ENCODE peak calls at places on chromosomes 1 and 21, in ten cellular contexts. I is A549, M is esophagus muscularis mucosa, U is tibial nerve, C is K562, P is SK-N-SH, Z is stomach, B is suprapubic skin, S is sigmoid colon, Q is ovary. A is an unnamed sample.

GRCh38 chr1:82492168-82492567 is 691.4 kb downstream of the ADGRL2 start:
- DNase-seq in I (no peak), M (no peak), U (no peak), C (no peak), P (no peak), Z (no peak), B (no peak), S (no peak), Q (peak), A (no peak)

GRCh38 chr1:241208910-241209414 is 148.0 kb downstream of the RGS7 start:
- DNase-seq in I (no peak), M (no peak), U (no peak), C (no peak), P (peak), Z (no peak), B (no peak), S (no peak), Q (no peak), A (no peak)

GRCh38 chr1:242515555-242515954 is 8.9 kb downstream of the PLD5 start:
- DNase-seq in I (no peak), M (no peak), U (no peak), C (no peak), P (no peak), Z (no peak), B (no peak), S (no peak), Q (no peak), A (no peak)

GRCh38 chr1:73065585-73065984 is 783.2 kb upstream of the NEGR1 start:
- DNase-seq in I (no peak), M (no peak), U (no peak), C (no peak), P (peak), Z (no peak), B (no peak), S (no peak), Q (no peak), A (no peak)

GRCh38 chr1:156852414-156852874 is 6.5 kb downstream of the INSRR start:
- DNase-seq in I (no peak), M (no peak), U (peak), C (no peak), P (peak), Z (peak), B (no peak), S (peak), Q (peak), A (peak)

GRCh38 chr1:233815865-233816264 is 88.6 kb upstream of the SLC35F3 start:
- DNase-seq in I (no peak), M (no peak), U (no peak), C (no peak), P (peak), Z (no peak), B (no peak), S (no peak), Q (no peak), A (no peak)

GRCh38 chr1:112358798-112359408 is 37.1 kb upstream of the CTTNBP2NL start:
- DNase-seq in I (peak), M (peak), U (peak), C (peak), P (peak), Z (peak), B (peak), S (peak), Q (peak), A (peak)

GRCh38 chr1:193448682-193449461 is 262.5 kb upstream of the B3GALT2 start:
- DNase-seq in I (no peak), M (no peak), U (no peak), C (no peak), P (no peak), Z (no peak), B (no peak), S (no peak), Q (no peak), A (no peak)

GRCh38 chr1:43077273-43077672 is 94.8 kb downstream of the EBNA1BP2 start:
- DNase-seq in I (no peak), M (no peak), U (no peak), C (peak), P (no peak), Z (no peak), B (no peak), S (no peak), Q (no peak), A (no peak)

GRCh38 chr1:6700853-6701436 is 671 bp downstream of the DNAJC11 start:
- DNase-seq in I (no peak), M (no peak), U (no peak), C (no peak), P (no peak), Z (no peak), B (peak), S (no peak), Q (no peak), A (no peak)

GRCh38 chr1:182615468-182616129 is 11.4 kb upstream of the RGS16 start:
- DNase-seq in I (no peak), M (no peak), U (peak), C (no peak), P (peak), Z (no peak), B (no peak), S (peak), Q (peak), A (no peak)

GRCh38 chr1:233019083-233019482 is 68.7 kb downstream of the NTPCR start:
- DNase-seq in I (no peak), M (no peak), U (no peak), C (no peak), P (no peak), Z (no peak), B (no peak), S (no peak), Q (no peak), A (no peak)

GRCh38 chr21:15071012-15071411 is 6.2 kb upstream of the NRIP1 start:
- DNase-seq in I (no peak), M (no peak), U (no peak), C (no peak), P (no peak), Z (no peak), B (no peak), S (no peak), Q (no peak), A (no peak)

GRCh38 chr1:169548312-169548711 is 38.0 kb downstream of the F5 start:
- DNase-seq in I (no peak), M (no peak), U (no peak), C (no peak), P (no peak), Z (no peak), B (no peak), S (no peak), Q (no peak), A (no peak)

GRCh38 chr1:17427696-17428660 is 11.5 kb downstream of the RCC2 start:
- DNase-seq in I (no peak), M (no peak), U (no peak), C (no peak), P (no peak), Z (peak), B (no peak), S (no peak), Q (no peak), A (peak)

GRCh38 chr1:100762461-100762860 is 42.9 kb downstream of the VCAM1 start:
- DNase-seq in I (no peak), M (no peak), U (no peak), C (no peak), P (no peak), Z (no peak), B (no peak), S (no peak), Q (no peak), A (no peak)

GRCh38 chr1:33018112-33018511 is 18.6 kb downstream of the AK2 start:
- DNase-seq in I (no peak), M (no peak), U (no peak), C (no peak), P (no peak), Z (no peak), B (no peak), S (peak), Q (no peak), A (no peak)

GRCh38 chr1:149977345-149977744 is 33.2 kb downstream of the OTUD7B start:
- DNase-seq in I (no peak), M (no peak), U (no peak), C (no peak), P (no peak), Z (no peak), B (no peak), S (no peak), Q (no peak), A (no peak)

GRCh38 chr1:169925505-169926482 is 32.1 kb upstream of the SCYL3 start:
- DNase-seq in I (no peak), M (no peak), U (no peak), C (no peak), P (no peak), Z (no peak), B (no peak), S (no peak), Q (no peak), A (no peak)

GRCh38 chr1:84632975-84633427 is 57.3 kb downstream of the SSX2IP start:
- DNase-seq in I (peak), M (peak), U (no peak), C (no peak), P (no peak), Z (no peak), B (no peak), S (no peak), Q (no peak), A (peak)

GRCh38 chr21:34881421-34881820 is 167.7 kb downstream of the RUNX1 start:
- DNase-seq in I (no peak), M (peak), U (no peak), C (no peak), P (no peak), Z (no peak), B (no peak), S (no peak), Q (no peak), A (no peak)

GRCh38 chr1:2050482-2050792 is 226 bp downstream of the PRKCZ start:
- DNase-seq in I (no peak), M (no peak), U (no peak), C (no peak), P (peak), Z (no peak), B (no peak), S (no peak), Q (no peak), A (no peak)

GRCh38 chr1:35539824-35540261 is 17.4 kb downstream of the KIAA0319L start:
- DNase-seq in I (no peak), M (no peak), U (no peak), C (no peak), P (no peak), Z (no peak), B (no peak), S (no peak), Q (no peak), A (no peak)

GRCh38 chr1:25862785-25863485 is 3.7 kb upstream of the AUNIP start:
- DNase-seq in I (no peak), M (no peak), U (no peak), C (no peak), P (no peak), Z (peak), B (no peak), S (peak), Q (no peak), A (no peak)

GRCh38 chr1:7780976-7781375 is 3.1 kb upstream of the PER3 start:
- DNase-seq in I (no peak), M (no peak), U (no peak), C (no peak), P (no peak), Z (no peak), B (no peak), S (no peak), Q (no peak), A (no peak)

GRCh38 chr1:55634516-55634915 is 419.4 kb upstream of the USP24 start:
- DNase-seq in I (no peak), M (peak), U (no peak), C (no peak), P (no peak), Z (no peak), B (no peak), S (no peak), Q (no peak), A (no peak)

GRCh38 chr1:30719406-30720270 is 3.7 kb downstream of the MATN1 start:
- DNase-seq in I (no peak), M (no peak), U (no peak), C (peak), P (no peak), Z (no peak), B (no peak), S (no peak), Q (peak), A (no peak)

GRCh38 chr1:76379506-76379905 is 305.0 kb downstream of the ST6GALNAC3 start:
- DNase-seq in I (no peak), M (no peak), U (no peak), C (no peak), P (no peak), Z (no peak), B (no peak), S (no peak), Q (no peak), A (no peak)

DNA sequence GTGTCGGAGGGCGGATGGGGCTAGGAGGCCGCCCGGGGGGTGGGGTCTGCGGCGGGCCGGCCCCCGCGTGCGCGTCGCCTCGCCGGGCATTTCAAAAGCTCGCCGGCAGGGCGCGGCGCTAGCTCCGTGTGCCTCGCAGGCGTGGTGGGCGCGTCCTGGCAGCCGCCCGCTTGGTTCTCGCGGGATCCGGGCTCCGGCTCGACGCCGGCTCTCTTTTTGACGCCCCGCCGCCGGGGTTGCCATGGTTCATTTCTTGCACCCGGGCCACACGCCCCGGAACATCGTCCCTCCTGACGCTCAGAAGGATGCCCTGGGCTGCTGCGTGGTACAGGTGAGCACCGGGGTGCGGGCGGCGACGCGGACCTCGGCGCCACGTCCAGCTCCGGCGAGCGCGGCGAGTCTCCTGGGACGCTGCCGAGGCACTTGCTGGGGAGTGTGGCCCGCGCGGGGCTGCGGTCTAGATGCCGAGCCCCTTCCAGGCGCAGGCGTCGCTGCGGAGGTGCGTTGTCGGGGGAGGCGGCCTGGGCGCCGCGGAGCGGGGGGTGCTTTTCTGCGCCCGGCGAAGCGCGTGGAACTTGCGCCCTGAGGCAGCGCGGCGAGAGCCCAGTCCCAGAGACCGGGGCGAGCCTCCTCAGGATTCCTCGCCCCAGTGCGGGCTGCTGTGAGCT is at the start of gene ZYG11A:
- DNase-seq in I (peak), M (no peak), U (no peak), C (peak), P (peak), Z (peak), B (no peak), S (no peak), Q (peak), A (peak)
- TF ChIP-seq CTCF in I (no peak), M (no peak), U (peak), C (peak), P (no peak), Z (no peak), B (peak), S (no peak), Q (no peak), A (no peak)

DNA sequence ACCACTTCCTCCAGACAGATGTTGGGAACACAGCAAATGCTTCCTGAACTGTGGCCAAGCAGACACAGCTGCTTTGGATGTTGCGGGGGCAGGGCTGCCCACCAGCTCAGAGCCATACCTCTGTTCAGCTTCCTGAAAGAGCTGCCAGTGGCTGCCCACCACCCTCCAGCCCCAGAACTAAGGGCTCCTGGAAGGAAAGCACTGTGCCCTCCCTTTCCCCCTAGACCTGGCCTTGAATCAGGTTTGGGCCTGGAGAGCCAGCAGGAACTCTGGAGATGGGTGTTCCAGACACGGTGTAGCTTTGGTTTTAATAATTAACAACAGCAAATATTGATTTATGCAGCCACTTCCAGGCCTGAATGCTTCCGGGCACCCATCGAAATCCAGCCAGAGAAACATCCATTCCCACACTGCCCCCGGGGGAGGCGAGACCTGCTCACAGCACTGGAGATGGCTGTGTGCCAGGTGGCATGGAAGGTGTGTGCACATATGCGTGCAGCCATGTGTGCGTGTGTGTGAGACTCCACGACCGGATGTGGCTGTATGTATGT is 45.7 kb downstream of the RAP1GAP start:
- DNase-seq in I (no peak), M (no peak), U (no peak), C (no peak), P (peak), Z (peak), B (no peak), S (no peak), Q (no peak), A (peak)
- H3K27ac ChIP-seq in I (peak), M (no peak), U (peak), C (no peak), P (peak), Z (peak), B (no peak), S (no peak), Q (no peak), A (peak)

DNA sequence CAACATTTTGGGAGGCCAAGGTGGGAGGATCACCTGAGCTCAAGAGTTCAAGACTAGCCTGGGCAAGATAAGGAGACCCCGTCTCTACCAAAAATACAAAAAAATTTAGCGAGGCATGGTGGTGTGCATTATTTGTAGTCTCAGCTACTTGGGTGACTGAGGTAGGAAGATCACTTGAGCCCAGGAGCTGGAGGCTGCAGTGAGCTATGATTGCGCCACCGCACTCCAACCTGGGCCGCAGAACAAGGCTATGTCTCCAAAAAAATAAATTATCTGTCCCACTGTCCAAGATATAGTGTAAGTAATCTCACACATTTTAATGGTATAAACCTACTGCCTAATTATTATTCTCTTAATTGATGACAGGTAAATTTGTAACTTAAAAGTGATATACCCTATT is 12.8 kb downstream of the ARID4B start:
- DNase-seq in I (no peak), M (no peak), U (no peak), C (no peak), P (no peak), Z (no peak), B (no peak), S (no peak), Q (no peak), A (no peak)
- TF ChIP-seq EP300 in I (no peak), M (no peak), U (no peak), C (no peak), P (no peak), Z (no peak), B (no peak), S (no peak), Q (no peak), A (no peak)

DNA sequence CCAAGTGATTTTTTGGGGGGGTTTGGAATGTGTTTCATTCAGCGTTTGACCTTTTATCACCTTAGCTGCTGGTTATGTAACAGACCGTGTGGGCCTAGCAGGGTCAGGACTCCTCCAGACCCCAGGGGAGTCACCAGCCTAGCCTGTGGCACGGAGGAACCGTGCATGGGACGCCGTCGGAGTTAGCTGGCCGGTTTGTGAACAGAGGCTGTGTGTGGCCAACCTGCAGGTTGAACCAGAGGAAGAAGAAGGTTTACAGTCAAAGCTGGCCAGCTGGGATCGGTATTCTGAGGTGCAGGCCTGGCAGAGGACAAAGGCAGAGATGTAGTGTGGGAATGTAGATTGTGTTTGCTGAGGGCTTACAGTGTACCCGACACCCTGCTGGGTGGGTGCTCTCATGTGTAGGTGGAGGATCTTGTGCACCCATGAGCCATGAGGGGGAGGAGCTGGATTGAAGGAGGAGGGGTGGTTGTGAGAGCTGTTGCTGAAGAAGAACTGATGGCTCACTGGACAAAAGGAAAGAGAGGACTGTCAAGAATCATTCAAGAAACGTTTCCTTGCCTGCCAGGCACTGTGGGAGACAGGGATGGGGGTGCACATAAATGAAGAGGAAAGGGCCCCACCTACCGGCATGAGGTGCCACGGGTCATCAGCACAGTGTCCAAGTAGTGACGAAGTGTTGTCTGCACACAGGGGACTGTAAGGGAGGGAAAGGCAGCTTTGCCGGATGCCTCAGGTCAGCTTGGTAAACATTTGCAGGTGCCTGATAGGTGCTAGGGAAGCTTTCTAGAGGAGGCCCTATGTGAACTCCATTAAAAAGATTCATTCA is 40.0 kb upstream of the PWP2 start:
- DNase-seq in I (no peak), M (no peak), U (no peak), C (no peak), P (no peak), Z (no peak), B (no peak), S (no peak), Q (no peak), A (no peak)
- TF ChIP-seq CTCF in I (no peak), M (no peak), U (no peak), C (peak), P (no peak), Z (no peak), B (no peak), S (no peak), Q (no peak), A (no peak)

DNA sequence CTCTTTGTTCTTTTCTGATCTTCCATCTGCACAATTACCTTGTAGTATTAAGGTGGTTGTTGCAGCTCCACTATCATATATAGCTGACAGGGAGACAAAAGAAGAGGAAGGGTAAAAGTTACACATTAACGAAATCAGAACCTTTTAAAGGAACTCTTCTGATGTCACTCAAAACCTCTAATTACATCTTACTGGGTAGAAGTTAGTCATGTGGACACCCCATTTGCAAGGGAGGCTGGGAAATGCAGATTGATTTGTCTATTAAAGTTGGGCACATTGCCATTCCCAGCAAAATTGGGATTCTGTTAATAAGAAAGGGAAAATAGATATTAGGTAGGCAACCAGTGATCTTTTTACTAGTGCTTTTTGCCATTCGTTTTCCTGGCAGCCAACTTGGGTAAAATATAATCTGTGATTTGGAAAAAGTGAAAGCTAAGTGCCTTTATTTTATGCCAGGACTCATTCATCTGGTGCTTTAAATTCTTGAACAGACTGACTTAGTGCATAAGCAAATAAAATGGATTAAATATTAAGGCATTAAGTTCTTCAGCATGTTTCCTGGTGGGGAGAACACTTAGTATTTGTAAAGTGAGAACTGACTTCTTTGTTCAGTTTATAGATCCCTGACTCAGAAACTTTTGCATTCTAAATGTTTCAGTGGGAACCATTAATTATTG is 71.3 kb downstream of the DNM3 start:
- DNase-seq in I (peak), M (no peak), U (no peak), C (no peak), P (no peak), Z (no peak), B (no peak), S (no peak), Q (no peak), A (no peak)
- H3K27ac ChIP-seq in I (peak), M (no peak), U (peak), C (no peak), P (no peak), Z (no peak), B (no peak), S (no peak), Q (no peak), A (peak)

A was measured in transverse colon.